ENCODE peak calls at places on chromosomes 6 and 20, in ten cellular contexts. I is NCI-H1092 treated with DMSO at 0.1 percent for 48 hours; D is CD8-positive, alpha-beta T cell; C is GM13976; A is GM23338; P is left cardiac atrium; H is amniotic stem cell; F is RPMI8226; M is PC-3; Y is cardiac muscle cell. L is an unnamed sample.

GRCh38 chr6:29647927-29648642 is 8.8 kb upstream of the MOG start:
- DNase-seq in A (peak), I (peak), P (no peak), H (peak), F (no peak), Y (peak), M (peak), D (no peak), C (no peak), L (no peak)

GRCh38 chr6:117481278-117481925 is 1.1 kb upstream of the DCBLD1 start:
- DNase-seq in F (no peak), I (no peak), C (peak), D (peak), H (no peak), A (peak), P (no peak), Y (peak), M (no peak), L (peak)

GRCh38 chr6:150767585-150768164 is 97.8 kb upstream of the MTHFD1L start:
- DNase-seq in C (no peak), H (no peak), A (peak), P (peak), Y (no peak), F (no peak), I (no peak), D (no peak), M (no peak), L (no peak)

GRCh38 chr6:99822741-99823512 is 171.1 kb downstream of the MCHR2 start:
- DNase-seq in I (peak), A (peak), Y (peak), D (no peak), C (peak), P (no peak), F (peak), H (peak), M (peak), L (no peak)

GRCh38 chr6:135935951-135936601 is 84.6 kb downstream of the PDE7B start:
- DNase-seq in H (no peak), C (no peak), A (no peak), D (no peak), I (peak), F (no peak), Y (no peak), M (peak), P (peak), L (no peak)

GRCh38 chr6:143397229-143398222 is 53.0 kb downstream of the ADAT2 start:
- DNase-seq in P (peak), M (peak), I (no peak), Y (peak), D (peak), F (no peak), H (no peak), C (no peak), A (peak), L (peak)

GRCh38 chr6:17831135-17831534 is 124.4 kb upstream of the NUP153 start:
- DNase-seq in D (no peak), H (no peak), P (no peak), A (no peak), M (peak), C (no peak), I (no peak), Y (no peak), F (no peak), L (no peak)

GRCh38 chr6:31113861-31114539 is 600 bp upstream of the PSORS1C1 start:
- DNase-seq in A (no peak), H (no peak), D (no peak), M (no peak), F (no peak), P (no peak), C (peak), I (no peak), Y (peak), L (no peak)

GRCh38 chr20:47334022-47334551 is 22.4 kb downstream of the ZMYND8 start:
- DNase-seq in M (peak), H (peak), I (no peak), D (no peak), Y (no peak), P (no peak), F (no peak), C (no peak), A (no peak), L (peak)

GRCh38 chr6:106102034-106102433 is 15.9 kb downstream of the PRDM1 start:
- DNase-seq in F (peak), P (no peak), H (no peak), I (no peak), D (no peak), M (no peak), Y (no peak), C (peak), A (no peak), L (no peak)

GRCh38 chr20:61056627-61057312 is 195.3 kb upstream of the CDH4 start:
- DNase-seq in H (no peak), P (no peak), I (no peak), Y (no peak), D (no peak), M (no peak), A (no peak), C (no peak), F (no peak), L (no peak)

GRCh38 chr6:15443119-15443518 is 197.2 kb downstream of the JARID2 start:
- DNase-seq in H (peak), A (no peak), D (no peak), M (peak), Y (no peak), I (no peak), F (no peak), P (no peak), C (no peak), L (no peak)

GRCh38 chr20:61857414-61857775 is 208.3 kb downstream of the TAF4 start:
- DNase-seq in F (no peak), H (no peak), A (no peak), D (no peak), M (no peak), C (no peak), I (no peak), P (no peak), Y (no peak), L (no peak)

GRCh38 chr20:35007891-35008290 is 52.2 kb downstream of the MYH7B start:
- DNase-seq in A (no peak), P (peak), C (no peak), I (no peak), D (no peak), H (no peak), F (no peak), Y (no peak), M (no peak), L (peak)

GRCh38 chr20:63172726-63173125 is 43.2 kb downstream of the YTHDF1 start:
- DNase-seq in D (no peak), A (peak), M (peak), Y (no peak), H (no peak), F (peak), I (no peak), P (no peak), C (no peak), L (no peak)

GRCh38 chr6:94862116-94862515 is 715.2 kb upstream of the MANEA start:
- DNase-seq in H (no peak), F (no peak), C (no peak), Y (no peak), D (no peak), M (peak), A (no peak), I (no peak), P (no peak), L (no peak)

GRCh38 chr6:128173290-128173689 is 272.4 kb upstream of the THEMIS start:
- DNase-seq in C (no peak), P (no peak), F (no peak), M (no peak), H (no peak), Y (no peak), I (no peak), D (no peak), A (no peak), L (no peak)

GRCh38 chr20:2829376-2829775 is 11.1 kb downstream of the PCED1A start:
- DNase-seq in P (no peak), H (no peak), I (no peak), F (no peak), M (no peak), A (no peak), D (no peak), Y (no peak), C (no peak), L (no peak)

GRCh38 chr20:58102744-58103516 is 125.5 kb downstream of the ANKRD60 start:
- DNase-seq in A (no peak), D (no peak), F (no peak), I (no peak), Y (no peak), H (no peak), M (peak), C (no peak), P (no peak), L (no peak)

GRCh38 chr6:158870418-158870957 is 51.3 kb upstream of the EZR start:
- DNase-seq in M (no peak), Y (no peak), P (no peak), D (no peak), F (no peak), A (no peak), I (no peak), H (no peak), C (no peak), L (no peak)